ENCODE peak calls at places on chromosomes 6 and 20, in nine cellular contexts. One of them, this sample, is unnamed.

GRCh38 chr6:29954272-29954671 is 11.9 kb downstream of the HLA-A start:
- DNase-seq in heart right ventricle: no peak
- DNase-seq in tibial artery: no peak
- DNase-seq in lower lobe of right lung: no peak
- DNase-seq in AG04450: no peak
- DNase-seq in MM.1S: no peak
- DNase-seq in IMR-90: no peak
- DNase-seq in neural progenitor cell: peak
- DNase-seq in AG09309: no peak
- DNase-seq in this sample: no peak

GRCh38 chr20:24684954-24685691 is 215.7 kb downstream of the SYNDIG1 start:
- DNase-seq in IMR-90: no peak
- DNase-seq in MM.1S: no peak
- DNase-seq in neural progenitor cell: peak
- DNase-seq in tibial artery: peak
- DNase-seq in AG09309: no peak
- DNase-seq in AG04450: no peak
- DNase-seq in heart right ventricle: no peak
- DNase-seq in lower lobe of right lung: no peak
- DNase-seq in this sample: no peak

GRCh38 chr20:6101346-6101745 is 21.5 kb downstream of the FERMT1 start:
- DNase-seq in tibial artery: no peak
- DNase-seq in AG09309: no peak
- DNase-seq in heart right ventricle: no peak
- DNase-seq in lower lobe of right lung: no peak
- DNase-seq in neural progenitor cell: no peak
- DNase-seq in IMR-90: no peak
- DNase-seq in AG04450: no peak
- DNase-seq in MM.1S: no peak
- DNase-seq in this sample: no peak

GRCh38 chr6:54465649-54466300 is 157.5 kb downstream of the TINAG start:
- DNase-seq in tibial artery: no peak
- DNase-seq in neural progenitor cell: no peak
- DNase-seq in lower lobe of right lung: no peak
- DNase-seq in AG09309: no peak
- DNase-seq in heart right ventricle: no peak
- DNase-seq in AG04450: no peak
- DNase-seq in MM.1S: no peak
- DNase-seq in IMR-90: no peak
- DNase-seq in this sample: no peak

GRCh38 chr6:108872001-108872974 is 24.1 kb downstream of the ARMC2 start:
- DNase-seq in AG04450: no peak
- DNase-seq in lower lobe of right lung: no peak
- DNase-seq in neural progenitor cell: peak
- DNase-seq in AG09309: no peak
- DNase-seq in MM.1S: no peak
- DNase-seq in heart right ventricle: no peak
- DNase-seq in IMR-90: no peak
- DNase-seq in tibial artery: no peak
- DNase-seq in this sample: no peak

GRCh38 chr6:159719287-159719686 is 8.0 kb upstream of the WTAP start:
- DNase-seq in neural progenitor cell: no peak
- DNase-seq in AG09309: no peak
- DNase-seq in tibial artery: no peak
- DNase-seq in heart right ventricle: no peak
- DNase-seq in MM.1S: no peak
- DNase-seq in lower lobe of right lung: no peak
- DNase-seq in IMR-90: peak
- DNase-seq in AG04450: no peak
- DNase-seq in this sample: no peak

GRCh38 chr6:33875696-33876095 is 71.9 kb upstream of the MLN start:
- DNase-seq in AG09309: no peak
- DNase-seq in lower lobe of right lung: no peak
- DNase-seq in tibial artery: no peak
- DNase-seq in heart right ventricle: no peak
- DNase-seq in MM.1S: no peak
- DNase-seq in IMR-90: no peak
- DNase-seq in neural progenitor cell: no peak
- DNase-seq in AG04450: no peak
- DNase-seq in this sample: no peak

GRCh38 chr6:104326173-104327001 is 533.3 kb downstream of the HACE1 start:
- DNase-seq in MM.1S: no peak
- DNase-seq in IMR-90: no peak
- DNase-seq in lower lobe of right lung: no peak
- DNase-seq in AG09309: peak
- DNase-seq in AG04450: no peak
- DNase-seq in heart right ventricle: no peak
- DNase-seq in neural progenitor cell: peak
- DNase-seq in tibial artery: peak
- DNase-seq in this sample: peak

GRCh38 chr6:3351105-3351676 is 92.4 kb downstream of the PSMG4 start:
- DNase-seq in heart right ventricle: no peak
- DNase-seq in tibial artery: no peak
- DNase-seq in AG09309: no peak
- DNase-seq in IMR-90: no peak
- DNase-seq in neural progenitor cell: peak
- DNase-seq in AG04450: no peak
- DNase-seq in MM.1S: no peak
- DNase-seq in lower lobe of right lung: no peak
- DNase-seq in this sample: no peak

GRCh38 chr6:111781055-111781708 is 92.1 kb downstream of the FYN start:
- DNase-seq in neural progenitor cell: no peak
- DNase-seq in IMR-90: peak
- DNase-seq in MM.1S: no peak
- DNase-seq in AG04450: no peak
- DNase-seq in heart right ventricle: no peak
- DNase-seq in tibial artery: no peak
- DNase-seq in AG09309: peak
- DNase-seq in lower lobe of right lung: no peak
- DNase-seq in this sample: peak

GRCh38 chr20:33401922-33402369 is 627 bp upstream of the CDK5RAP1 start:
- DNase-seq in lower lobe of right lung: no peak
- DNase-seq in IMR-90: no peak
- DNase-seq in tibial artery: no peak
- DNase-seq in AG09309: no peak
- DNase-seq in neural progenitor cell: no peak
- DNase-seq in heart right ventricle: no peak
- DNase-seq in MM.1S: no peak
- DNase-seq in AG04450: no peak
- DNase-seq in this sample: peak

GRCh38 chr6:11354019-11354418 is 121.6 kb upstream of the NEDD9 start:
- DNase-seq in neural progenitor cell: no peak
- DNase-seq in MM.1S: no peak
- DNase-seq in AG09309: no peak
- DNase-seq in heart right ventricle: peak
- DNase-seq in IMR-90: peak
- DNase-seq in tibial artery: peak
- DNase-seq in lower lobe of right lung: no peak
- DNase-seq in AG04450: peak
- DNase-seq in this sample: peak

GRCh38 chr6:63352587-63353281 is 33.0 kb upstream of the LGSN start:
- DNase-seq in tibial artery: no peak
- DNase-seq in lower lobe of right lung: no peak
- DNase-seq in heart right ventricle: peak
- DNase-seq in MM.1S: peak
- DNase-seq in neural progenitor cell: peak
- DNase-seq in AG04450: peak
- DNase-seq in IMR-90: peak
- DNase-seq in AG09309: no peak
- DNase-seq in this sample: no peak

GRCh38 chr6:105072799-105073199 is 107.0 kb downstream of the POPDC3 start:
- DNase-seq in tibial artery: no peak
- DNase-seq in MM.1S: no peak
- DNase-seq in neural progenitor cell: no peak
- DNase-seq in AG09309: no peak
- DNase-seq in heart right ventricle: no peak
- DNase-seq in IMR-90: peak
- DNase-seq in AG04450: no peak
- DNase-seq in lower lobe of right lung: no peak
- DNase-seq in this sample: peak

GRCh38 chr6:168619560-168620314 is 178.8 kb downstream of the SMOC2 start:
- DNase-seq in heart right ventricle: no peak
- DNase-seq in AG09309: no peak
- DNase-seq in neural progenitor cell: no peak
- DNase-seq in MM.1S: peak
- DNase-seq in IMR-90: no peak
- DNase-seq in tibial artery: no peak
- DNase-seq in lower lobe of right lung: no peak
- DNase-seq in AG04450: no peak
- DNase-seq in this sample: no peak

GRCh38 chr20:3786126-3786484 is 435 bp downstream of the CENPB start:
- DNase-seq in AG09309: no peak
- DNase-seq in tibial artery: peak
- DNase-seq in heart right ventricle: peak
- DNase-seq in neural progenitor cell: peak
- DNase-seq in IMR-90: peak
- DNase-seq in AG04450: no peak
- DNase-seq in lower lobe of right lung: peak
- DNase-seq in MM.1S: no peak
- DNase-seq in this sample: peak

GRCh38 chr6:30781362-30781696 is 37.0 kb upstream of the IER3 start:
- DNase-seq in tibial artery: no peak
- DNase-seq in IMR-90: no peak
- DNase-seq in AG04450: no peak
- DNase-seq in AG09309: no peak
- DNase-seq in heart right ventricle: no peak
- DNase-seq in neural progenitor cell: no peak
- DNase-seq in MM.1S: no peak
- DNase-seq in lower lobe of right lung: no peak
- DNase-seq in this sample: no peak

GRCh38 chr6:37077459-37078296 is 72.2 kb downstream of the FGD2 start:
- DNase-seq in neural progenitor cell: peak
- DNase-seq in lower lobe of right lung: peak
- DNase-seq in tibial artery: peak
- DNase-seq in MM.1S: no peak
- DNase-seq in AG09309: peak
- DNase-seq in IMR-90: peak
- DNase-seq in heart right ventricle: peak
- DNase-seq in AG04450: peak
- DNase-seq in this sample: peak

GRCh38 chr20:48285656-48286055 is 500.4 kb upstream of the SULF2 start:
- DNase-seq in MM.1S: no peak
- DNase-seq in neural progenitor cell: no peak
- DNase-seq in AG09309: no peak
- DNase-seq in heart right ventricle: no peak
- DNase-seq in IMR-90: no peak
- DNase-seq in AG04450: no peak
- DNase-seq in tibial artery: no peak
- DNase-seq in lower lobe of right lung: no peak
- DNase-seq in this sample: no peak

GRCh38 chr6:52284460-52285173 is at the start of gene MCM3:
- DNase-seq in neural progenitor cell: peak
- DNase-seq in lower lobe of right lung: peak
- DNase-seq in MM.1S: peak
- DNase-seq in AG09309: peak
- DNase-seq in heart right ventricle: peak
- DNase-seq in tibial artery: peak
- DNase-seq in IMR-90: peak
- DNase-seq in AG04450: peak
- DNase-seq in this sample: peak

GRCh38 chr6:48236375-48236774 is 125.4 kb upstream of the PTCHD4 start:
- DNase-seq in lower lobe of right lung: no peak
- DNase-seq in AG04450: no peak
- DNase-seq in tibial artery: no peak
- DNase-seq in MM.1S: no peak
- DNase-seq in AG09309: no peak
- DNase-seq in IMR-90: no peak
- DNase-seq in neural progenitor cell: no peak
- DNase-seq in heart right ventricle: no peak
- DNase-seq in this sample: no peak

DNA sequence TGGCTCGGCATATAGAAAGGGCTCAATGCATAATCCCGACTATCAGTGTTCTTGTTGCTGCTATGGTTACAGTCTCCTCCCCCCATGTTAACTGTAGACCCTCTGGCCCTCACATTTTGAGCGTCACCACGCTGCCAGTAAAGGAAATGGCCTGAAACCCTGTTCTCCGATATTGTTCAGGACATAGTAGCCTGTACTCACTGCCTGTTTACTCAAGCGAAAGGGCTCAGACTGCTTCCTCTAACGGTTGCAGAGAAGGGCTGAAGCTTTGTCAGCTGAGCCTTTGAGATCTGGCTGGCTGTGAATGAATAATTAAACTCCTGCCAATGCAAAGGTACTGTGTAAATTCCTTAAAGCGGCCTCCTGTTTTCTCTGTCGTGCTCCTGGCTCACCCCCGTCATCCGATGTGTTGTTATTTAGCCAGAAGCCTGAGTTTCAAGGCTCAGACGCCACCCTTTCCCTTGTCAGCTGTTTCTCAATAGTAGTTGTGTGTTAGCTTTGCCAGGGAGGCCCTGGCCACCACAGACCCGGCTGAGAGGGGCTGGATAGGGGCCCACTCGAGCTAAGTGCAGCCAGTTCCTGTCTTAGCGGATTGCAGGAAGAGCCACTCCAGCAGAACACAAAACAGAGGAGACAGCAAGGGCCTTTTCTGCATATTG is 31.2 kb upstream of the RALGAPA2 start:
- DNase-seq in lower lobe of right lung: peak
- DNase-seq in AG04450: no peak
- DNase-seq in heart right ventricle: peak
- DNase-seq in MM.1S: no peak
- DNase-seq in tibial artery: peak
- DNase-seq in IMR-90: no peak
- DNase-seq in AG09309: no peak
- DNase-seq in neural progenitor cell: peak
- DNase-seq in this sample: no peak
- H3K4me3 ChIP-seq in lower lobe of right lung: peak
- H3K4me3 ChIP-seq in AG04450: no peak
- H3K4me3 ChIP-seq in heart right ventricle: no peak
- H3K4me3 ChIP-seq in MM.1S: no peak
- H3K4me3 ChIP-seq in tibial artery: peak
- H3K4me3 ChIP-seq in IMR-90: no peak
- H3K4me3 ChIP-seq in AG09309: no peak
- H3K4me3 ChIP-seq in neural progenitor cell: peak
- H3K4me3 ChIP-seq in this sample: no peak

GRCh38 chr6:99349620-99350141 is at the start of gene FAXC:
- DNase-seq in neural progenitor cell: peak
- DNase-seq in MM.1S: peak
- DNase-seq in IMR-90: peak
- DNase-seq in AG04450: no peak
- DNase-seq in heart right ventricle: no peak
- DNase-seq in lower lobe of right lung: peak
- DNase-seq in AG09309: no peak
- DNase-seq in tibial artery: no peak
- DNase-seq in this sample: peak
- TF ChIP-seq CTCF in neural progenitor cell: peak
- TF ChIP-seq CTCF in MM.1S: peak
- TF ChIP-seq CTCF in IMR-90: peak
- TF ChIP-seq CTCF in AG04450: peak
- TF ChIP-seq CTCF in heart right ventricle: no peak
- TF ChIP-seq CTCF in lower lobe of right lung: peak
- TF ChIP-seq CTCF in AG09309: no peak
- TF ChIP-seq CTCF in tibial artery: peak
- TF ChIP-seq CTCF in this sample: peak

GRCh38 chr6:156379392-156379910 is 397.7 kb upstream of the ARID1B start:
- DNase-seq in IMR-90: no peak
- DNase-seq in lower lobe of right lung: no peak
- DNase-seq in AG09309: no peak
- DNase-seq in heart right ventricle: no peak
- DNase-seq in MM.1S: no peak
- DNase-seq in neural progenitor cell: no peak
- DNase-seq in AG04450: no peak
- DNase-seq in tibial artery: no peak
- DNase-seq in this sample: no peak
- H3K4me3 ChIP-seq in IMR-90: no peak
- H3K4me3 ChIP-seq in lower lobe of right lung: no peak
- H3K4me3 ChIP-seq in AG09309: no peak
- H3K4me3 ChIP-seq in heart right ventricle: no peak
- H3K4me3 ChIP-seq in MM.1S: no peak
- H3K4me3 ChIP-seq in neural progenitor cell: no peak
- H3K4me3 ChIP-seq in AG04450: no peak
- H3K4me3 ChIP-seq in tibial artery: no peak
- H3K4me3 ChIP-seq in this sample: no peak

GRCh38 chr6:161618816-161619454 is 345.1 kb upstream of the AGPAT4 start:
- DNase-seq in heart right ventricle: peak
- DNase-seq in AG09309: peak
- DNase-seq in IMR-90: no peak
- DNase-seq in AG04450: no peak
- DNase-seq in MM.1S: peak
- DNase-seq in lower lobe of right lung: no peak
- DNase-seq in tibial artery: no peak
- DNase-seq in neural progenitor cell: peak
- DNase-seq in this sample: peak
- TF ChIP-seq CTCF in heart right ventricle: peak
- TF ChIP-seq CTCF in AG09309: peak
- TF ChIP-seq CTCF in IMR-90: no peak
- TF ChIP-seq CTCF in AG04450: peak
- TF ChIP-seq CTCF in MM.1S: peak
- TF ChIP-seq CTCF in lower lobe of right lung: peak
- TF ChIP-seq CTCF in tibial artery: peak
- TF ChIP-seq CTCF in neural progenitor cell: peak
- TF ChIP-seq CTCF in this sample: peak